ENCODE peak calls at places on chromosomes 5 and 9, in four cellular contexts. One of them, this sample, is unnamed.
A peak's percentile ranks its signal among the peaks of the same experiment; 100 is the strongest.

GRCh38 chr5:171806976-171807823 is 21.6 kb downstream of the SMIM23 start:
- DNase-seq in brain microvascular endothelial cell: no peak
- DNase-seq in adipocyte: peak; percentile 41
- DNase-seq in mesenchymal stem cell: no peak
- DNase-seq in this sample: peak; percentile 49

GRCh38 chr5:156474251-156474650 is 147.3 kb downstream of the SGCD start:
- DNase-seq in brain microvascular endothelial cell: peak; percentile 7
- DNase-seq in adipocyte: no peak
- DNase-seq in mesenchymal stem cell: peak; percentile 42
- DNase-seq in this sample: peak; percentile 16

GRCh38 chr5:6755519-6755918 is 42.3 kb downstream of the TENT4A start:
- DNase-seq in brain microvascular endothelial cell: no peak
- DNase-seq in adipocyte: no peak
- DNase-seq in mesenchymal stem cell: no peak
- DNase-seq in this sample: no peak

GRCh38 chr5:127830157-127830556 is 127.0 kb downstream of the CCDC192 start:
- DNase-seq in brain microvascular endothelial cell: peak; percentile 47
- DNase-seq in adipocyte: no peak
- DNase-seq in mesenchymal stem cell: no peak
- DNase-seq in this sample: peak; percentile 42

GRCh38 chr9:123753011-123753410 is 176.9 kb downstream of the DENND1A start:
- DNase-seq in brain microvascular endothelial cell: no peak
- DNase-seq in adipocyte: no peak
- DNase-seq in mesenchymal stem cell: no peak
- DNase-seq in this sample: no peak

GRCh38 chr9:137672907-137673791 is 54.3 kb downstream of the EHMT1 start:
- DNase-seq in brain microvascular endothelial cell: peak; percentile 73
- DNase-seq in adipocyte: peak; percentile 89
- DNase-seq in mesenchymal stem cell: peak; percentile 71
- DNase-seq in this sample: peak; percentile 86

GRCh38 chr9:100714372-100715099 is 136.7 kb downstream of the CAVIN4 start:
- DNase-seq in brain microvascular endothelial cell: peak; percentile 51
- DNase-seq in adipocyte: peak; percentile 83
- DNase-seq in mesenchymal stem cell: peak; percentile 2
- DNase-seq in this sample: no peak

GRCh38 chr9:16398676-16399075 is 471.8 kb downstream of the BNC2 start:
- DNase-seq in brain microvascular endothelial cell: no peak
- DNase-seq in adipocyte: no peak
- DNase-seq in mesenchymal stem cell: no peak
- DNase-seq in this sample: no peak

GRCh38 chr5:98624145-98624880 is 149.2 kb upstream of the RGMB start:
- DNase-seq in brain microvascular endothelial cell: no peak
- DNase-seq in adipocyte: peak; percentile 19
- DNase-seq in mesenchymal stem cell: no peak
- DNase-seq in this sample: peak; percentile 26

GRCh38 chr9:96651626-96652025 is 3.5 kb downstream of the PRXL2C start:
- DNase-seq in brain microvascular endothelial cell: no peak
- DNase-seq in adipocyte: peak; percentile 74
- DNase-seq in mesenchymal stem cell: peak; percentile 54
- DNase-seq in this sample: peak; percentile 54

GRCh38 chr5:9544502-9545300 is 1.2 kb downstream of the SEMA5A start:
- DNase-seq in brain microvascular endothelial cell: peak; percentile 86
- DNase-seq in adipocyte: peak; percentile 97
- DNase-seq in mesenchymal stem cell: peak; percentile 86
- DNase-seq in this sample: peak; percentile 95

GRCh38 chr5:109693535-109694152 is 3.9 kb downstream of the MAN2A1 start:
- DNase-seq in brain microvascular endothelial cell: no peak
- DNase-seq in adipocyte: peak; percentile 41
- DNase-seq in mesenchymal stem cell: peak; percentile 68
- DNase-seq in this sample: peak; percentile 53

GRCh38 chr5:181243020-181243520 is 636 bp downstream of the RACK1 start:
- DNase-seq in brain microvascular endothelial cell: no peak
- DNase-seq in adipocyte: peak; percentile 58
- DNase-seq in mesenchymal stem cell: no peak
- DNase-seq in this sample: no peak
- H3K4me3 ChIP-seq in brain microvascular endothelial cell: peak overlapping the region; percentile 99
- H3K4me3 ChIP-seq in adipocyte: peak overlapping the region; percentile 93
- H3K4me3 ChIP-seq in mesenchymal stem cell: peak overlapping the region; percentile 98
- H3K4me3 ChIP-seq in this sample: peak overlapping the region; percentile 99

GRCh38 chr5:138353550-138353893 is 1.0 kb downstream of the KDM3B start:
- DNase-seq in brain microvascular endothelial cell: no peak
- DNase-seq in adipocyte: no peak
- DNase-seq in mesenchymal stem cell: no peak
- DNase-seq in this sample: peak; percentile 68
- H3K4me3 ChIP-seq in brain microvascular endothelial cell: peak overlapping the region; percentile 83
- H3K4me3 ChIP-seq in adipocyte: peak overlapping the region; percentile 83
- H3K4me3 ChIP-seq in mesenchymal stem cell: peak overlapping the region; percentile 88
- H3K4me3 ChIP-seq in this sample: peak overlapping the region; percentile 82

GRCh38 chr5:161641444-161641843 is 44.1 kb upstream of the GABRA6 start:
- DNase-seq in brain microvascular endothelial cell: no peak
- DNase-seq in adipocyte: no peak
- DNase-seq in mesenchymal stem cell: no peak
- DNase-seq in this sample: no peak

DNA sequence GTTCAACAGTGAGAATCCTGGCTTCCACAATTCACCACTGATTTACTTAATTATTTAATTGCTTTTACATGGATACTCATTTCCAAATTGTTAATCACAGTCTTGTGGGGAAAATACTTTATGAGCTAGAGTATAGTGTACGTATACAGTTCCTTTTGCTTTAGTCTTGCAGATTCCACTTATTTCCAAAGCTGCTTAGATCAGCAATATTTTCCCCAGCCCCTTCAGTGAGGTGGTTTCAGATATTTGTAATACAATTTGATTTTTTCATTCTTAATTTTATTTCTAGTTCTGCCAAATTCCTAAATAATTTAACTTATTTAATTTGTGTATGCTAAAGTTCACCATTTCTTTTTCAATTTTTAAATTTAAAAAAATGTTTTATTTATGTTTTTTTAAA is 40.3 kb upstream of the GABRA6 start:
- DNase-seq in brain microvascular endothelial cell: no peak
- DNase-seq in adipocyte: no peak
- DNase-seq in mesenchymal stem cell: no peak
- DNase-seq in this sample: no peak
- H3K4me3 ChIP-seq in brain microvascular endothelial cell: no peak overlapping the region
- H3K4me3 ChIP-seq in adipocyte: no peak overlapping the region
- H3K4me3 ChIP-seq in mesenchymal stem cell: no peak overlapping the region
- H3K4me3 ChIP-seq in this sample: no peak overlapping the region

GRCh38 chr9:134647359-134648115 is 5.9 kb downstream of the COL5A1 start:
- DNase-seq in brain microvascular endothelial cell: no peak
- DNase-seq in adipocyte: no peak
- DNase-seq in mesenchymal stem cell: no peak
- DNase-seq in this sample: no peak
- H3K4me3 ChIP-seq in brain microvascular endothelial cell: no peak overlapping the region
- H3K4me3 ChIP-seq in adipocyte: peak overlapping the region; percentile 1
- H3K4me3 ChIP-seq in mesenchymal stem cell: no peak overlapping the region
- H3K4me3 ChIP-seq in this sample: peak overlapping the region; percentile 34

GRCh38 chr5:132007399-132008162 is 3.9 kb downstream of the ACSL6 start:
- DNase-seq in brain microvascular endothelial cell: peak; percentile 87
- DNase-seq in adipocyte: peak; percentile 90
- DNase-seq in mesenchymal stem cell: peak; percentile 76
- DNase-seq in this sample: peak; percentile 90

GRCh38 chr5:132006331-132007120 is 4.9 kb downstream of the ACSL6 start:
- DNase-seq in brain microvascular endothelial cell: no peak
- DNase-seq in adipocyte: no peak
- DNase-seq in mesenchymal stem cell: no peak
- DNase-seq in this sample: no peak

GRCh38 chr5:132009706-132010405 is 1.6 kb downstream of the ACSL6 start:
- DNase-seq in brain microvascular endothelial cell: no peak
- DNase-seq in adipocyte: no peak
- DNase-seq in mesenchymal stem cell: no peak
- DNase-seq in this sample: no peak

GRCh38 chr5:132008961-132009680 is 2.3 kb downstream of the ACSL6 start:
- DNase-seq in brain microvascular endothelial cell: no peak
- DNase-seq in adipocyte: no peak
- DNase-seq in mesenchymal stem cell: no peak
- DNase-seq in this sample: no peak

GRCh38 chr5:132008163-132008473 is 3.3 kb downstream of the ACSL6 start:
- DNase-seq in brain microvascular endothelial cell: no peak
- DNase-seq in adipocyte: no peak
- DNase-seq in mesenchymal stem cell: no peak
- DNase-seq in this sample: no peak
- H3K4me3 ChIP-seq in brain microvascular endothelial cell: no peak overlapping the region
- H3K4me3 ChIP-seq in adipocyte: no peak overlapping the region
- H3K4me3 ChIP-seq in mesenchymal stem cell: no peak overlapping the region
- H3K4me3 ChIP-seq in this sample: no peak overlapping the region

DNA sequence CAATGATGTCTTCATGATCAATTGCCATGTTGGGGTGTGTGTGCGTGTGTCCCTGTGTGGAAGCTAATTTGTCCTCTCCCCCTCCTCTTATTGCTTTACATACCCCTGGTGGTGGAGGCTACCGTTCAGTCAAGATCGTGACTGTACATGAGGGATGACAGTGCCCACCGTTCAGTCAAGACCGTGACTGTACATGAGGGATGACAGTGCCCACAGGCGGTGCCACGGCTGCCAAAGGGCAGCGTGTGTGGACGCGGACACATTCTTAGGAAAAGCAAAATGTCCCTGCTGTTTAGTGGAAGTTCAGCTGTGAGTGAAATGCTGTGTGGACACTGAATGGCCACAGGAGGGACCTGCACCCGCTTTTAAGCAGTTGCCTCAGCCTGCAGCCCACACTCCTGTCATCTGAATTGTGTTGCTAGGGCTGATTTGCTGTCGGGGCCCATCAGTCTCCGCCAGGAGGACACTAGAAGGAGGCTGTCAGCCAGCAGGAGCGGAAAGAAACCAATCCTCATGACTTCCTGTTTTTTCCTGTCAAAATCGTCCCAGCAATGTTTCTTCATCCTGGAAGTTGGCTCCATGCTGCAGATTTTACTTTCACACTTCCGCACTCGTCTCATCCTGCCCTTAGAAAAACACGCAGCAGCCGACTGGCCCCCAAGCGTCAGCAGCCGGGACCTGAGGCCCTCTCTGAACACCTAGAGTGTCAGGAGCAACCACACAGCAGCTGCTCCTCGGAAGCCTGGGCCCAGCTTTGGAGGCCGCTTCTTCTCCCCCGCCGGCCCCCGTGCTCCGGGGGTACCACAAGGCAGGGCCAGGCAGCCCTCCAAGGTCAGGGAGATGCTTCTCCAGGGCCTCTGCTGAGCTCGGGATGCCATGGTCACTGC is 9.1 kb downstream of the OR2V1 start:
- DNase-seq in brain microvascular endothelial cell: no peak
- DNase-seq in adipocyte: no peak
- DNase-seq in mesenchymal stem cell: no peak
- DNase-seq in this sample: peak; percentile 19
- H3K4me3 ChIP-seq in brain microvascular endothelial cell: no peak overlapping the region
- H3K4me3 ChIP-seq in adipocyte: no peak overlapping the region
- H3K4me3 ChIP-seq in mesenchymal stem cell: no peak overlapping the region
- H3K4me3 ChIP-seq in this sample: no peak overlapping the region

GRCh38 chr9:121599872-121600585 is 51.4 kb upstream of the DAB2IP start:
- DNase-seq in brain microvascular endothelial cell: no peak
- DNase-seq in adipocyte: peak; percentile 32
- DNase-seq in mesenchymal stem cell: no peak
- DNase-seq in this sample: no peak

GRCh38 chr9:121601234-121601633 is 50.2 kb upstream of the DAB2IP start:
- DNase-seq in brain microvascular endothelial cell: no peak
- DNase-seq in adipocyte: peak; percentile 85
- DNase-seq in mesenchymal stem cell: peak; percentile 74
- DNase-seq in this sample: peak; percentile 55

GRCh38 chr9:121598167-121599000 is 53.0 kb upstream of the DAB2IP start:
- DNase-seq in brain microvascular endothelial cell: peak; percentile 74
- DNase-seq in adipocyte: peak; percentile 94
- DNase-seq in mesenchymal stem cell: peak; percentile 91
- DNase-seq in this sample: peak; percentile 92

GRCh38 chr9:121597693-121598166 is 53.7 kb upstream of the DAB2IP start:
- DNase-seq in brain microvascular endothelial cell: no peak
- DNase-seq in adipocyte: no peak
- DNase-seq in mesenchymal stem cell: no peak
- DNase-seq in this sample: no peak

GRCh38 chr9:121599186-121599871 is 52.1 kb upstream of the DAB2IP start:
- DNase-seq in brain microvascular endothelial cell: no peak
- DNase-seq in adipocyte: peak; percentile 77
- DNase-seq in mesenchymal stem cell: peak; percentile 57
- DNase-seq in this sample: no peak
- H3K4me3 ChIP-seq in brain microvascular endothelial cell: peak overlapping the region; percentile 26
- H3K4me3 ChIP-seq in adipocyte: peak overlapping the region; percentile 78
- H3K4me3 ChIP-seq in mesenchymal stem cell: peak overlapping the region; percentile 64
- H3K4me3 ChIP-seq in this sample: peak overlapping the region; percentile 47

GRCh38 chr9:35561468-35562261 is 43.4 kb upstream of the TESK1 start:
- DNase-seq in brain microvascular endothelial cell: no peak
- DNase-seq in adipocyte: no peak
- DNase-seq in mesenchymal stem cell: no peak
- DNase-seq in this sample: no peak

GRCh38 chr9:35564658-35565061 is 40.4 kb upstream of the TESK1 start:
- DNase-seq in brain microvascular endothelial cell: no peak
- DNase-seq in adipocyte: no peak
- DNase-seq in mesenchymal stem cell: no peak
- DNase-seq in this sample: no peak

GRCh38 chr9:35566417-35566816 is 38.6 kb upstream of the TESK1 start:
- DNase-seq in brain microvascular endothelial cell: peak; percentile 40
- DNase-seq in adipocyte: peak; percentile 50
- DNase-seq in mesenchymal stem cell: no peak
- DNase-seq in this sample: peak; percentile 47

GRCh38 chr9:35562895-35563746 is 41.9 kb upstream of the TESK1 start:
- DNase-seq in brain microvascular endothelial cell: no peak
- DNase-seq in adipocyte: no peak
- DNase-seq in mesenchymal stem cell: no peak
- DNase-seq in this sample: no peak

DNA sequence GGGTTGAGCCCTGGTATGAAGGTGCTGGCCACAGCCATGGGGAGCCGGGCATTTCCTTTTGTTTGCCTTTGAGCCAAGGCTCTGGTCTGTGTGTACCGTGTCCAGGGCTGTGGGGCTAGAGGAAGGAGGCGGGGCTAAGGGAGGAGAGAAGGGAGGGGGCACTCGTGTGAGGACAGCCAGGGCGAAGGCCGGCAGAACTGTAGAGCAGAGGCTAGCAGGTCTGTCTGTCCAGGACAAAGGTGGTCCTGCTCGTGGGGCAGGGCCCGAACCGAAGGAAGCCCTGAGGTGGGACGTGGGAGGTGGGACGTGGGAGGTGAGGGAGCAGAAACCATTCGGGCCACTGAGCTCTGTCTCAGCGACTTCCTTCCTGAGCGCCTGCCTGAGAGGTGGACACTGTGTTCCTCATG is 41.3 kb upstream of the TESK1 start:
- DNase-seq in brain microvascular endothelial cell: no peak
- DNase-seq in adipocyte: no peak
- DNase-seq in mesenchymal stem cell: no peak
- DNase-seq in this sample: no peak
- H3K4me3 ChIP-seq in brain microvascular endothelial cell: no peak overlapping the region
- H3K4me3 ChIP-seq in adipocyte: no peak overlapping the region
- H3K4me3 ChIP-seq in mesenchymal stem cell: no peak overlapping the region
- H3K4me3 ChIP-seq in this sample: no peak overlapping the region

DNA sequence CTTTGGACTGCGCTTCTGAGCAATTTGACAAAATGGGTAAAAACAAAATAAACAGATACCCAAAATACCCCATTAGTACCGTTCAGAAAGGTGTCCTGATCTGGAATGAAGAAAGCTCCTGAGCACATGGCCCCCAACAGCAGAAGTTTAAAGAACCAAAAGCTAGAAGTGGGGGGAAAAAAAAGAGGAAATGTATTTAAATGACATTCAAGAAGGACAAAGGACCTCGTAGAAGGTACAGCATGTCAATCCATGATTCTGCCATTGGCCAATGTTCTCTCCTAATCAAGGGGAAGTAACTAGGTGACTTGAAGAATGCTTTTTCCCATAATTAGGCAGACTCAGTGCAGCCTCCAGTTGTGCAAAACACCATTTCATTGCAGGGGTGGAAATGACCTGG is 78.6 kb downstream of the SERINC5 start:
- DNase-seq in brain microvascular endothelial cell: no peak
- DNase-seq in adipocyte: no peak
- DNase-seq in mesenchymal stem cell: no peak
- DNase-seq in this sample: no peak
- H3K4me3 ChIP-seq in brain microvascular endothelial cell: no peak overlapping the region
- H3K4me3 ChIP-seq in adipocyte: no peak overlapping the region
- H3K4me3 ChIP-seq in mesenchymal stem cell: no peak overlapping the region
- H3K4me3 ChIP-seq in this sample: no peak overlapping the region

GRCh38 chr9:133682961-133683493 is 46.9 kb downstream of the DBH start:
- DNase-seq in brain microvascular endothelial cell: no peak
- DNase-seq in adipocyte: no peak
- DNase-seq in mesenchymal stem cell: no peak
- DNase-seq in this sample: no peak
- H3K4me3 ChIP-seq in brain microvascular endothelial cell: no peak overlapping the region
- H3K4me3 ChIP-seq in adipocyte: no peak overlapping the region
- H3K4me3 ChIP-seq in mesenchymal stem cell: no peak overlapping the region
- H3K4me3 ChIP-seq in this sample: no peak overlapping the region

This sample was measured in foreskin fibroblast.